ENCODE peak calls at places on chromosome 13, in four cellular contexts. A, Y, K and T are unnamed samples.

GRCh38 chr13:28622286-28622685 is 36.6 kb upstream of the POMP start:
- DNase-seq in A (no peak), K (peak; percentile 22), Y (no peak), T (no peak)

GRCh38 chr13:40031031-40031430 is 375.6 kb downstream of the COG6 start:
- DNase-seq in K (no peak), A (no peak), Y (peak; percentile 52), T (no peak)

GRCh38 chr13:97122381-97122996 is 99.6 kb upstream of the MBNL2 start:
- DNase-seq in A (no peak), Y (peak; percentile 69), K (no peak), T (peak; percentile 85)

GRCh38 chr13:44267966-44268365 is 105.7 kb upstream of the SERP2 start:
- DNase-seq in K (no peak), Y (peak; percentile 81), A (no peak), T (no peak)

GRCh38 chr13:42893346-42893745 is 98.7 kb downstream of the EPSTI1 start:
- DNase-seq in A (no peak), Y (peak; percentile 57), K (no peak), T (no peak)

GRCh38 chr13:32829676-32830091 is 186.5 kb upstream of the KL start:
- DNase-seq in A (no peak), Y (peak; percentile 72), K (no peak), T (peak; percentile 83)

GRCh38 chr13:105918842-105919741 is 616.4 kb downstream of the EFNB2 start:
- DNase-seq in Y (peak; percentile 62), K (peak; percentile 89), A (no peak), T (peak; percentile 97)

GRCh38 chr13:24110011-24110410 is 50.5 kb upstream of the SPATA13 start:
- DNase-seq in K (no peak), A (no peak), Y (no peak), T (no peak)

GRCh38 chr13:99969934-99970760 is 1.4 kb downstream of the ZIC5 start:
- DNase-seq in A (no peak), K (peak; percentile 21), Y (peak; percentile 57), T (peak; percentile 29)

GRCh38 chr13:51520524-51520923 is 63.7 kb upstream of the WDFY2 start:
- DNase-seq in Y (peak; percentile 45), K (no peak), A (no peak), T (no peak)

GRCh38 chr13:32811297-32811800 is 204.9 kb upstream of the KL start:
- DNase-seq in A (no peak), Y (peak; percentile 41), K (peak; percentile 31), T (peak; percentile 52)

GRCh38 chr13:61255035-61255796 is 160.4 kb downstream of the PCDH20 start:
- DNase-seq in K (no peak), Y (peak; percentile 8), A (no peak), T (peak; percentile 47)

GRCh38 chr13:51283361-51283760 is 56.1 kb upstream of the SERPINE3 start:
- DNase-seq in Y (no peak), A (no peak), K (no peak), T (no peak)

GRCh38 chr13:73835138-73835721 is 299.0 kb downstream of the KLF12 start:
- DNase-seq in Y (peak; percentile 59), A (no peak), K (no peak), T (peak; percentile 82)

GRCh38 chr13:30576528-30576927 is 41.2 kb upstream of the USPL1 start:
- DNase-seq in A (no peak), K (no peak), Y (peak; percentile 41), T (peak; percentile 90)

GRCh38 chr13:51000576-51001260 is 91.1 kb downstream of the RNASEH2B start:
- DNase-seq in Y (peak; percentile 81), A (no peak), K (no peak), T (no peak)

GRCh38 chr13:63979951-63980350 is 2564.3 kb upstream of the PCDH20 start:
- DNase-seq in K (no peak), A (no peak), Y (no peak), T (no peak)